ENCODE peak calls at places on chromosomes 12 and 14, in eight cellular contexts. D, U, G, F, S, V, C and P are unnamed samples.

GRCh38 chr12:3745152-3745551 is 7.8 kb downstream of the CRACR2A start:
- DNase-seq in G (no peak), C (no peak), F (no peak), V (no peak), S (no peak), D (no peak), U (no peak), P (no peak)

GRCh38 chr14:60848066-60848465 is 113.5 kb downstream of the MNAT1 start:
- DNase-seq in C (no peak), U (no peak), D (no peak), F (no peak), G (no peak), V (no peak), S (no peak), P (no peak)

GRCh38 chr12:94570161-94570560 is 80.2 kb downstream of the TMCC3 start:
- DNase-seq in F (no peak), G (no peak), C (no peak), S (peak; percentile 43), V (no peak), D (peak; percentile 67), U (no peak), P (no peak)

GRCh38 chr14:75279153-75279738 is 618 bp downstream of the FOS start:
- DNase-seq in D (no peak), C (no peak), U (no peak), F (peak; percentile 81), G (no peak), S (peak; percentile 15), V (peak; percentile 79), P (peak; percentile 33)

GRCh38 chr12:133058203-133059125 is 21.2 kb downstream of the ZNF84 start:
- DNase-seq in S (no peak), D (no peak), U (no peak), V (no peak), F (no peak), G (no peak), C (no peak), P (no peak)

GRCh38 chr12:115312901-115313300 is 628.9 kb upstream of the TBX3 start:
- DNase-seq in G (no peak), D (no peak), U (no peak), V (no peak), F (no peak), C (no peak), S (no peak), P (no peak)

GRCh38 chr14:60097974-60098373 is 6.3 kb downstream of the PCNX4 start:
- DNase-seq in F (no peak), S (no peak), C (no peak), D (no peak), U (no peak), G (no peak), V (no peak), P (no peak)

GRCh38 chr12:106918746-106919145 is 37.0 kb upstream of the TMEM263 start:
- DNase-seq in S (peak; percentile 24), F (no peak), D (peak; percentile 25), U (no peak), V (no peak), C (no peak), G (peak; percentile 39), P (peak; percentile 28)

GRCh38 chr12:32843528-32844095 is 53.0 kb downstream of the PKP2 start:
- DNase-seq in V (no peak), U (no peak), C (no peak), S (no peak), D (peak; percentile 50), F (no peak), G (no peak), P (no peak)

GRCh38 chr12:14283489-14284144 is 81.9 kb upstream of the ATF7IP start:
- DNase-seq in U (no peak), D (no peak), F (no peak), C (no peak), V (no peak), S (no peak), G (no peak), P (no peak)

GRCh38 chr12:106866426-106867080 is 89.2 kb upstream of the TMEM263 start:
- DNase-seq in D (no peak), F (no peak), C (no peak), G (no peak), S (no peak), U (no peak), V (no peak), P (no peak)

GRCh38 chr12:130164216-130164542 is 1.9 kb downstream of the FZD10 start:
- DNase-seq in D (no peak), C (no peak), G (no peak), F (no peak), V (no peak), U (no peak), S (no peak), P (no peak)

GRCh38 chr12:6494351-6494743 is 445 bp downstream of the NCAPD2 start:
- DNase-seq in D (no peak), G (no peak), F (no peak), V (no peak), S (no peak), C (no peak), U (peak; percentile 36), P (no peak)
- TF ChIP-seq CTCF in D (no peak), G (no peak), F (no peak), V (no peak), S (no peak), C (no peak), U (peak; percentile 10), P (peak; percentile 40)

DNA sequence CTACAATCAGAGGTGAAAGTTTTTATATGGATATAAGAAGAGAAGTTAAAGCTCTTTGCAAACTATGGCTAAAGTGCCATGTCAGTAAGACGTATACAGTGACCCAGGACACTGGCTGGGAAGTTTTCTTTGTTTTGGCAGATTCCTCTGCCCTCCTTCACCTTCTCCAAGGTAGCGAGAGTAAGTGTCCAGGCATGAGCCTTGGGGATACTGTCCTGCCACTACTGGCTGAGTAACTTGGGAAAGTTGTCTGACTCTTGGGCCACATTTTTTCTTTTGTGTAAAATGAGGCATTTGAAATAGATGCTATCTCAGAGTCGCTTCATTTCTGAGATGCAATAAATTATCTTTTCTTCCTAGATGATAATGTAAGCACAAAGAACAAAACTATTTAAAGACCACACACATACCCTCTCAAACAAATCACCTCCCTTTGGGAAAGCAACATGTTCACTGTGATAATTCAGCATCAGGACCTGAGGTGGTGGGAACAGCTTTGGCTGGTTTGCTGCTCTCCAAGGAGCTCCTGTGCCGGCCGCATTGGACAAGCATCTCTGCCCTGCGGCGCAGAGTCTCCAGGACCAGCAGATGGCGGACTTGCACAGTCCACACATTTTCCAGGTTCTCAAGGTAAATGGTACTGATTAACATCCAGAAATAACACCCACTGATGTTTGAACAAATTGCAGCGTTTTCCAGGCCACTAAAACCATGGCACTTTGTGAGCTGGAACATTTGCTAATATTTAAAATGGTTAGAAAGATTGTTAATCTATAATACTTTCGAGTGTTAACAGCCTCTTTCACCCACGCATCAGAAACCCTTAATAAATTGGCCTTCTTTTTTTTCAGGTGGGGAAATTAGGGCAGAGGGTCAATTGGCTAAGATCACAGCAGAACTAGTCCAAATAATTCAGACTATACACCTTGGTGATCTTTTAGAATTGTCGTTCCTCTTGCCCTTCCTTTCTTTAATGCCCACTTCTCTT is 106.2 kb downstream of the PTCSC3 start:
- DNase-seq in U (peak; percentile 5), G (peak; percentile 75), C (peak; percentile 32), F (peak; percentile 68), V (peak; percentile 78), S (peak; percentile 57), D (peak; percentile 86), P (peak; percentile 65)
- TF ChIP-seq CTCF in U (peak; percentile 79), G (peak; percentile 47), C (peak; percentile 95), F (peak; percentile 46), V (peak; percentile 62), S (peak; percentile 89), D (peak; percentile 90), P (peak; percentile 84)

GRCh38 chr12:109757671-109758265 is 44.1 kb downstream of the FAM222A start:
- DNase-seq in F (peak; percentile 15), U (no peak), S (no peak), C (no peak), D (no peak), V (peak; percentile 27), G (no peak), P (no peak)

GRCh38 chr12:109759076-109759420 is 45.4 kb downstream of the FAM222A start:
- DNase-seq in C (no peak), F (peak; percentile 17), S (no peak), G (no peak), U (no peak), D (no peak), V (peak; percentile 22), P (no peak)

GRCh38 chr12:109758406-109759075 is 44.9 kb downstream of the FAM222A start:
- DNase-seq in F (peak; percentile 23), V (peak; percentile 26), U (no peak), S (no peak), G (no peak), D (no peak), C (no peak), P (no peak)

GRCh38 chr12:109753959-109754358 is 40.3 kb downstream of the FAM222A start:
- DNase-seq in V (no peak), D (no peak), S (no peak), F (peak; percentile 9), C (no peak), G (no peak), U (no peak), P (no peak)

GRCh38 chr12:109756457-109756856 is 42.8 kb downstream of the FAM222A start:
- DNase-seq in U (no peak), C (no peak), D (no peak), G (no peak), V (no peak), F (no peak), S (no peak), P (no peak)
- TF ChIP-seq CTCF in U (no peak), C (no peak), D (no peak), G (no peak), V (no peak), F (no peak), S (no peak), P (no peak)

GRCh38 chr12:46400406-46400805 is 27.8 kb upstream of the SLC38A2 start:
- DNase-seq in F (no peak), U (no peak), S (no peak), G (no peak), C (no peak), D (peak; percentile 41), V (no peak), P (no peak)

GRCh38 chr12:46402861-46403731 is 30.5 kb upstream of the SLC38A2 start:
- DNase-seq in F (no peak), D (peak; percentile 47), U (no peak), C (no peak), S (no peak), V (no peak), G (no peak), P (no peak)

GRCh38 chr12:46402451-46402850 is 29.9 kb upstream of the SLC38A2 start:
- DNase-seq in S (peak; percentile 74), D (peak; percentile 44), U (no peak), F (peak; percentile 63), C (no peak), G (no peak), V (no peak), P (no peak)

GRCh38 chr12:46403732-46404097 is 31.1 kb upstream of the SLC38A2 start:
- DNase-seq in U (no peak), G (no peak), F (no peak), V (no peak), S (no peak), C (no peak), D (no peak), P (no peak)

DNA sequence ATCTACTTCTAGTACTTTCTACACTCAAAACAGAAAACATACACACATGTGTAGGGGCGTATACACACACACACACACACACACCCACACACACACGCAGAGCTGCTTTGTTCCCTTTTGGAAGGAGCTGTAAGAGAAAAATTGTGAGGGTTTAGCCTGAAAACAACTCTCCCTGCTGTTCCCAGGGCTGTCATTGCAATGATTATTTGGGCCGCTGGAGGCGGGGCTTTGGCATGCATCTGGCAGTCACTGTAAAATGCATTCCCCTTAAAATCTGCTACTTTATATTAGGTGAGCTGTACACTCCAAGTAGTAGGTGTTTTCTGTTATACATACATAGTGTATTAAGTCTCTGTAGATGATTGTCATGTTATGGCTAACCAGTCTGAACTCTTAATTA is 29.1 kb upstream of the SLC38A2 start:
- DNase-seq in S (no peak), G (no peak), U (no peak), D (no peak), F (no peak), V (no peak), C (no peak), P (no peak)
- TF ChIP-seq CTCF in S (peak; percentile 18), G (no peak), U (no peak), D (peak; percentile 45), F (no peak), V (peak; percentile 8), C (peak; percentile 10), P (no peak)